ENCODE peak calls at places on chromosome 5, in eight cellular contexts. One of them, this sample, is unnamed.

GRCh38 chr5:94422819-94423218 is 195.6 kb downstream of the KIAA0825 start:
- DNase-seq in PC-3: peak; percentile 64
- DNase-seq in OCI-LY7: no peak
- DNase-seq in hepatocyte: no peak
- DNase-seq in HCT116: peak; percentile 44
- DNase-seq in SK-N-SH: no peak
- DNase-seq in MM.1S: no peak
- DNase-seq in GM23338: peak; percentile 14
- DNase-seq in this sample: peak; percentile 43

GRCh38 chr5:177595026-177595585 is 3.1 kb downstream of the TMED9 start:
- DNase-seq in MM.1S: no peak
- DNase-seq in PC-3: no peak
- DNase-seq in SK-N-SH: no peak
- DNase-seq in HCT116: no peak
- DNase-seq in OCI-LY7: no peak
- DNase-seq in hepatocyte: no peak
- DNase-seq in GM23338: no peak
- DNase-seq in this sample: no peak

GRCh38 chr5:91670565-91670964 is 287.4 kb upstream of the ARRDC3 start:
- DNase-seq in MM.1S: no peak
- DNase-seq in PC-3: no peak
- DNase-seq in SK-N-SH: no peak
- DNase-seq in HCT116: no peak
- DNase-seq in GM23338: peak; percentile 32
- DNase-seq in OCI-LY7: no peak
- DNase-seq in hepatocyte: no peak
- DNase-seq in this sample: no peak

GRCh38 chr5:134463176-134463720 is 51.6 kb upstream of the CDKN2AIPNL start:
- DNase-seq in hepatocyte: no peak
- DNase-seq in SK-N-SH: no peak
- DNase-seq in GM23338: no peak
- DNase-seq in PC-3: no peak
- DNase-seq in OCI-LY7: no peak
- DNase-seq in MM.1S: no peak
- DNase-seq in HCT116: no peak
- DNase-seq in this sample: no peak

GRCh38 chr5:150443242-150444075 is 6.1 kb downstream of the RPS14 start:
- DNase-seq in PC-3: no peak
- DNase-seq in hepatocyte: no peak
- DNase-seq in HCT116: no peak
- DNase-seq in GM23338: no peak
- DNase-seq in OCI-LY7: no peak
- DNase-seq in SK-N-SH: no peak
- DNase-seq in MM.1S: no peak
- DNase-seq in this sample: no peak

GRCh38 chr5:180830253-180831138 is 27.9 kb upstream of the MGAT1 start:
- DNase-seq in HCT116: no peak
- DNase-seq in hepatocyte: peak; percentile 68
- DNase-seq in OCI-LY7: peak; percentile 70
- DNase-seq in SK-N-SH: peak; percentile 69
- DNase-seq in GM23338: peak; percentile 84
- DNase-seq in PC-3: peak; percentile 35
- DNase-seq in MM.1S: peak; percentile 83
- DNase-seq in this sample: peak; percentile 51

GRCh38 chr5:154756203-154756870 is 1.2 kb downstream of the LARP1 start:
- DNase-seq in SK-N-SH: peak; percentile 68
- DNase-seq in HCT116: no peak
- DNase-seq in MM.1S: peak; percentile 40
- DNase-seq in GM23338: no peak
- DNase-seq in PC-3: no peak
- DNase-seq in hepatocyte: peak; percentile 62
- DNase-seq in OCI-LY7: peak; percentile 44
- DNase-seq in this sample: no peak

GRCh38 chr5:52853573-52854163 is 66.0 kb downstream of the ITGA1 start:
- DNase-seq in PC-3: no peak
- DNase-seq in GM23338: no peak
- DNase-seq in MM.1S: no peak
- DNase-seq in SK-N-SH: peak; percentile 10
- DNase-seq in hepatocyte: no peak
- DNase-seq in HCT116: no peak
- DNase-seq in OCI-LY7: no peak
- DNase-seq in this sample: no peak

GRCh38 chr5:180807654-180808414 is 5.2 kb upstream of the MGAT1 start:
- DNase-seq in hepatocyte: no peak
- DNase-seq in PC-3: no peak
- DNase-seq in MM.1S: no peak
- DNase-seq in OCI-LY7: no peak
- DNase-seq in HCT116: no peak
- DNase-seq in SK-N-SH: no peak
- DNase-seq in GM23338: no peak
- DNase-seq in this sample: no peak

GRCh38 chr5:14218011-14218410 is 74.9 kb downstream of the TRIO start:
- DNase-seq in MM.1S: no peak
- DNase-seq in hepatocyte: no peak
- DNase-seq in HCT116: no peak
- DNase-seq in OCI-LY7: no peak
- DNase-seq in PC-3: no peak
- DNase-seq in SK-N-SH: no peak
- DNase-seq in GM23338: no peak
- DNase-seq in this sample: no peak

GRCh38 chr5:42993516-42994284 is 46.4 kb downstream of the ANXA2R start:
- DNase-seq in MM.1S: peak; percentile 64
- DNase-seq in hepatocyte: no peak
- DNase-seq in HCT116: no peak
- DNase-seq in OCI-LY7: peak; percentile 46
- DNase-seq in PC-3: no peak
- DNase-seq in SK-N-SH: no peak
- DNase-seq in GM23338: no peak
- DNase-seq in this sample: no peak
- TF ChIP-seq CTCF in MM.1S: no peak
- TF ChIP-seq CTCF in hepatocyte: no peak
- TF ChIP-seq CTCF in HCT116: no peak
- TF ChIP-seq CTCF in OCI-LY7: no peak
- TF ChIP-seq CTCF in PC-3: no peak
- TF ChIP-seq CTCF in SK-N-SH: peak; percentile 6
- TF ChIP-seq CTCF in GM23338: no peak
- TF ChIP-seq CTCF in this sample: no peak

GRCh38 chr5:174305241-174305681 is 259.8 kb downstream of the NSG2 start:
- DNase-seq in PC-3: no peak
- DNase-seq in MM.1S: no peak
- DNase-seq in HCT116: no peak
- DNase-seq in GM23338: no peak
- DNase-seq in OCI-LY7: no peak
- DNase-seq in hepatocyte: no peak
- DNase-seq in SK-N-SH: no peak
- DNase-seq in this sample: no peak

GRCh38 chr5:174306345-174307030 is 261.0 kb downstream of the NSG2 start:
- DNase-seq in PC-3: no peak
- DNase-seq in OCI-LY7: no peak
- DNase-seq in MM.1S: no peak
- DNase-seq in hepatocyte: no peak
- DNase-seq in SK-N-SH: no peak
- DNase-seq in GM23338: no peak
- DNase-seq in HCT116: no peak
- DNase-seq in this sample: no peak

GRCh38 chr5:174309131-174309845 is 263.8 kb downstream of the NSG2 start:
- DNase-seq in SK-N-SH: no peak
- DNase-seq in PC-3: no peak
- DNase-seq in HCT116: no peak
- DNase-seq in OCI-LY7: no peak
- DNase-seq in hepatocyte: no peak
- DNase-seq in MM.1S: no peak
- DNase-seq in GM23338: no peak
- DNase-seq in this sample: no peak

GRCh38 chr5:174307656-174308271 is 262.3 kb downstream of the NSG2 start:
- DNase-seq in MM.1S: no peak
- DNase-seq in OCI-LY7: no peak
- DNase-seq in hepatocyte: no peak
- DNase-seq in SK-N-SH: no peak
- DNase-seq in PC-3: no peak
- DNase-seq in HCT116: no peak
- DNase-seq in GM23338: no peak
- DNase-seq in this sample: no peak

DNA sequence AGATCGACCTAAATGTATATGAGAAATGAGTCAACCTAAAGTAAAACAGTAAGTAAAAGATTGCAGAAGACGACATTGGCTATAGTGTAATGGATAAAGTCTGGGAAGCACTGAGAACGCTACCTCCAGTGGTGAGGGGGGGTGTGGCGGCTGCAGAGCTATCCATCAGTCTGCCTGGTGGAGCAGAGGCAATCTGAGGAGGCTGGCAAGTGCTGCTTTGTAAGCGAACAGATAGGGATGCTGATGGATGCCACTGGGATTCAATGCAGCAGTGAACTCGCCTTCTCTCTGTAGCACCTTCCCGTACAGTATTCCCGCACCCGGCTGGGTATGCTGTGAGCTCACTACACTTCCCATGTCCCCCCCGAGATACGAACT is 261.5 kb downstream of the NSG2 start:
- DNase-seq in GM23338: peak; percentile 32
- DNase-seq in HCT116: no peak
- DNase-seq in MM.1S: no peak
- DNase-seq in PC-3: no peak
- DNase-seq in hepatocyte: no peak
- DNase-seq in SK-N-SH: peak; percentile 61
- DNase-seq in OCI-LY7: no peak
- DNase-seq in this sample: no peak
- H3K4me3 ChIP-seq in GM23338: no peak overlapping the region
- H3K4me3 ChIP-seq in HCT116: no peak overlapping the region
- H3K4me3 ChIP-seq in MM.1S: no peak overlapping the region
- H3K4me3 ChIP-seq in PC-3: no peak overlapping the region
- H3K4me3 ChIP-seq in hepatocyte: no peak overlapping the region
- H3K4me3 ChIP-seq in SK-N-SH: no peak overlapping the region
- H3K4me3 ChIP-seq in OCI-LY7: no peak overlapping the region
- H3K4me3 ChIP-seq in this sample: no peak overlapping the region

GRCh38 chr5:75837258-75837841 is 120.1 kb upstream of the POC5 start:
- DNase-seq in hepatocyte: no peak
- DNase-seq in OCI-LY7: no peak
- DNase-seq in PC-3: no peak
- DNase-seq in MM.1S: no peak
- DNase-seq in SK-N-SH: no peak
- DNase-seq in GM23338: no peak
- DNase-seq in HCT116: no peak
- DNase-seq in this sample: no peak

GRCh38 chr5:75828029-75828428 is 110.8 kb upstream of the POC5 start:
- DNase-seq in PC-3: no peak
- DNase-seq in HCT116: no peak
- DNase-seq in OCI-LY7: no peak
- DNase-seq in hepatocyte: no peak
- DNase-seq in MM.1S: no peak
- DNase-seq in GM23338: no peak
- DNase-seq in SK-N-SH: no peak
- DNase-seq in this sample: no peak

GRCh38 chr5:75831561-75831960 is 114.3 kb upstream of the POC5 start:
- DNase-seq in OCI-LY7: no peak
- DNase-seq in PC-3: no peak
- DNase-seq in hepatocyte: no peak
- DNase-seq in SK-N-SH: no peak
- DNase-seq in HCT116: no peak
- DNase-seq in GM23338: no peak
- DNase-seq in MM.1S: no peak
- DNase-seq in this sample: no peak
- H3K9me2 ChIP-seq in OCI-LY7: no peaks in the 10 kb centered on the region
- H3K9me2 ChIP-seq in PC-3: no peaks in the 10 kb centered on the region
- H3K9me2 ChIP-seq in hepatocyte: no peaks in the 10 kb centered on the region
- H3K9me2 ChIP-seq in SK-N-SH: no peaks in the 10 kb centered on the region
- H3K9me2 ChIP-seq in HCT116: no peaks in the 10 kb centered on the region
- H3K9me2 ChIP-seq in GM23338: no peaks in the 10 kb centered on the region
- H3K9me2 ChIP-seq in MM.1S: no peaks in the 10 kb centered on the region
- H3K9me2 ChIP-seq in this sample: no peaks in the 10 kb centered on the region

GRCh38 chr5:167708449-167708848 is 583.0 kb upstream of the WWC1 start:
- DNase-seq in OCI-LY7: no peak
- DNase-seq in HCT116: no peak
- DNase-seq in SK-N-SH: peak; percentile 7
- DNase-seq in GM23338: no peak
- DNase-seq in MM.1S: no peak
- DNase-seq in PC-3: no peak
- DNase-seq in hepatocyte: no peak
- DNase-seq in this sample: no peak
- TF ChIP-seq CTCF in OCI-LY7: no peak
- TF ChIP-seq CTCF in HCT116: no peak
- TF ChIP-seq CTCF in SK-N-SH: no peak
- TF ChIP-seq CTCF in GM23338: peak; percentile 20
- TF ChIP-seq CTCF in MM.1S: no peak
- TF ChIP-seq CTCF in PC-3: peak; percentile 13
- TF ChIP-seq CTCF in hepatocyte: no peak
- TF ChIP-seq CTCF in this sample: no peak